ENCODE peak calls at places on chromosomes 13 and 19, in nine cellular contexts. One of them, this sample, is unnamed.

GRCh38 chr19:7595466-7596133 is at the start of gene CAMSAP3:
- DNase-seq in HAP-1: peak
- DNase-seq in uterus: no peak
- DNase-seq in choroid plexus epithelial cell: no peak
- DNase-seq in cardiac muscle cell: peak
- DNase-seq in IMR-90: no peak
- DNase-seq in WERI-Rb-1: peak
- DNase-seq in fibroblast of pulmonary artery: no peak
- DNase-seq in heart left ventricle: no peak
- DNase-seq in this sample: peak

GRCh38 chr19:19403373-19403901 is 2.0 kb upstream of the GATAD2A start:
- DNase-seq in HAP-1: no peak
- DNase-seq in uterus: no peak
- DNase-seq in choroid plexus epithelial cell: peak
- DNase-seq in cardiac muscle cell: no peak
- DNase-seq in IMR-90: peak
- DNase-seq in WERI-Rb-1: no peak
- DNase-seq in fibroblast of pulmonary artery: no peak
- DNase-seq in heart left ventricle: no peak
- DNase-seq in this sample: no peak

GRCh38 chr19:56304243-56304642 is 10.4 kb downstream of the ZSCAN5A start:
- DNase-seq in HAP-1: no peak
- DNase-seq in uterus: no peak
- DNase-seq in choroid plexus epithelial cell: no peak
- DNase-seq in cardiac muscle cell: no peak
- DNase-seq in IMR-90: no peak
- DNase-seq in WERI-Rb-1: no peak
- DNase-seq in fibroblast of pulmonary artery: no peak
- DNase-seq in heart left ventricle: no peak
- DNase-seq in this sample: no peak

GRCh38 chr19:2607712-2608601 is 94.5 kb downstream of the GNG7 start:
- DNase-seq in HAP-1: no peak
- DNase-seq in uterus: no peak
- DNase-seq in choroid plexus epithelial cell: no peak
- DNase-seq in cardiac muscle cell: no peak
- DNase-seq in IMR-90: no peak
- DNase-seq in WERI-Rb-1: no peak
- DNase-seq in fibroblast of pulmonary artery: no peak
- DNase-seq in heart left ventricle: no peak
- DNase-seq in this sample: no peak

GRCh38 chr19:35053667-35054293 is 12.3 kb downstream of the HPN start:
- DNase-seq in HAP-1: no peak
- DNase-seq in uterus: no peak
- DNase-seq in choroid plexus epithelial cell: no peak
- DNase-seq in cardiac muscle cell: no peak
- DNase-seq in IMR-90: no peak
- DNase-seq in WERI-Rb-1: no peak
- DNase-seq in fibroblast of pulmonary artery: no peak
- DNase-seq in heart left ventricle: no peak
- DNase-seq in this sample: no peak

GRCh38 chr19:50796128-50796633 is 6.0 kb downstream of the ACP4 start:
- DNase-seq in HAP-1: peak
- DNase-seq in uterus: no peak
- DNase-seq in choroid plexus epithelial cell: no peak
- DNase-seq in cardiac muscle cell: no peak
- DNase-seq in IMR-90: no peak
- DNase-seq in WERI-Rb-1: peak
- DNase-seq in fibroblast of pulmonary artery: no peak
- DNase-seq in heart left ventricle: no peak
- DNase-seq in this sample: no peak

GRCh38 chr13:25046274-25046984 is 49.5 kb upstream of the PABPC3 start:
- DNase-seq in HAP-1: no peak
- DNase-seq in uterus: no peak
- DNase-seq in choroid plexus epithelial cell: no peak
- DNase-seq in cardiac muscle cell: peak
- DNase-seq in IMR-90: no peak
- DNase-seq in WERI-Rb-1: peak
- DNase-seq in fibroblast of pulmonary artery: no peak
- DNase-seq in heart left ventricle: no peak
- DNase-seq in this sample: no peak

GRCh38 chr19:42275517-42275916 is 6.5 kb downstream of the CIC start:
- DNase-seq in HAP-1: no peak
- DNase-seq in uterus: no peak
- DNase-seq in choroid plexus epithelial cell: no peak
- DNase-seq in cardiac muscle cell: no peak
- DNase-seq in IMR-90: no peak
- DNase-seq in WERI-Rb-1: no peak
- DNase-seq in fibroblast of pulmonary artery: no peak
- DNase-seq in heart left ventricle: no peak
- DNase-seq in this sample: no peak

GRCh38 chr13:94362411-94362909 is 117.0 kb downstream of the DCT start:
- DNase-seq in HAP-1: peak
- DNase-seq in uterus: peak
- DNase-seq in choroid plexus epithelial cell: peak
- DNase-seq in cardiac muscle cell: peak
- DNase-seq in IMR-90: peak
- DNase-seq in WERI-Rb-1: peak
- DNase-seq in fibroblast of pulmonary artery: peak
- DNase-seq in heart left ventricle: peak
- DNase-seq in this sample: peak

GRCh38 chr19:56639217-56639616 is 3.7 kb upstream of the SMIM17 start:
- DNase-seq in HAP-1: peak
- DNase-seq in uterus: no peak
- DNase-seq in choroid plexus epithelial cell: peak
- DNase-seq in cardiac muscle cell: peak
- DNase-seq in IMR-90: peak
- DNase-seq in WERI-Rb-1: no peak
- DNase-seq in fibroblast of pulmonary artery: peak
- DNase-seq in heart left ventricle: no peak
- DNase-seq in this sample: peak

GRCh38 chr19:4201798-4202197 is 19.3 kb downstream of the ANKRD24 start:
- DNase-seq in HAP-1: no peak
- DNase-seq in uterus: no peak
- DNase-seq in choroid plexus epithelial cell: no peak
- DNase-seq in cardiac muscle cell: no peak
- DNase-seq in IMR-90: no peak
- DNase-seq in WERI-Rb-1: no peak
- DNase-seq in fibroblast of pulmonary artery: no peak
- DNase-seq in heart left ventricle: no peak
- DNase-seq in this sample: no peak

GRCh38 chr19:2820112-2820702 is 539 bp downstream of the ZNF554 start:
- DNase-seq in HAP-1: peak
- DNase-seq in uterus: no peak
- DNase-seq in choroid plexus epithelial cell: no peak
- DNase-seq in cardiac muscle cell: peak
- DNase-seq in IMR-90: no peak
- DNase-seq in WERI-Rb-1: no peak
- DNase-seq in fibroblast of pulmonary artery: no peak
- DNase-seq in heart left ventricle: no peak
- DNase-seq in this sample: no peak

GRCh38 chr13:99256283-99256682 is 1.9 kb downstream of the GPR18 start:
- DNase-seq in HAP-1: no peak
- DNase-seq in uterus: no peak
- DNase-seq in choroid plexus epithelial cell: peak
- DNase-seq in cardiac muscle cell: no peak
- DNase-seq in IMR-90: no peak
- DNase-seq in WERI-Rb-1: no peak
- DNase-seq in fibroblast of pulmonary artery: no peak
- DNase-seq in heart left ventricle: no peak
- DNase-seq in this sample: no peak

GRCh38 chr13:99257291-99257690 is 888 bp downstream of the GPR18 start:
- DNase-seq in HAP-1: no peak
- DNase-seq in uterus: no peak
- DNase-seq in choroid plexus epithelial cell: no peak
- DNase-seq in cardiac muscle cell: no peak
- DNase-seq in IMR-90: no peak
- DNase-seq in WERI-Rb-1: no peak
- DNase-seq in fibroblast of pulmonary artery: no peak
- DNase-seq in heart left ventricle: no peak
- DNase-seq in this sample: no peak

GRCh38 chr13:99256709-99257108 is 1.5 kb downstream of the GPR18 start:
- DNase-seq in HAP-1: no peak
- DNase-seq in uterus: no peak
- DNase-seq in choroid plexus epithelial cell: peak
- DNase-seq in cardiac muscle cell: no peak
- DNase-seq in IMR-90: peak
- DNase-seq in WERI-Rb-1: no peak
- DNase-seq in fibroblast of pulmonary artery: peak
- DNase-seq in heart left ventricle: no peak
- DNase-seq in this sample: no peak

GRCh38 chr13:99258210-99258860 is at the start of gene GPR18:
- DNase-seq in HAP-1: no peak
- DNase-seq in uterus: no peak
- DNase-seq in choroid plexus epithelial cell: no peak
- DNase-seq in cardiac muscle cell: no peak
- DNase-seq in IMR-90: peak
- DNase-seq in WERI-Rb-1: no peak
- DNase-seq in fibroblast of pulmonary artery: no peak
- DNase-seq in heart left ventricle: no peak
- DNase-seq in this sample: no peak

GRCh38 chr13:99255241-99255640 is 2.9 kb downstream of the GPR18 start:
- DNase-seq in HAP-1: no peak
- DNase-seq in uterus: no peak
- DNase-seq in choroid plexus epithelial cell: no peak
- DNase-seq in cardiac muscle cell: no peak
- DNase-seq in IMR-90: no peak
- DNase-seq in WERI-Rb-1: no peak
- DNase-seq in fibroblast of pulmonary artery: no peak
- DNase-seq in heart left ventricle: no peak
- DNase-seq in this sample: no peak
- H3K4me3 ChIP-seq in HAP-1: no peak
- H3K4me3 ChIP-seq in uterus: no peak
- H3K4me3 ChIP-seq in choroid plexus epithelial cell: no peak
- H3K4me3 ChIP-seq in cardiac muscle cell: no peak
- H3K4me3 ChIP-seq in IMR-90: no peak
- H3K4me3 ChIP-seq in WERI-Rb-1: no peak
- H3K4me3 ChIP-seq in fibroblast of pulmonary artery: no peak
- H3K4me3 ChIP-seq in heart left ventricle: no peak
- H3K4me3 ChIP-seq in this sample: no peak

DNA sequence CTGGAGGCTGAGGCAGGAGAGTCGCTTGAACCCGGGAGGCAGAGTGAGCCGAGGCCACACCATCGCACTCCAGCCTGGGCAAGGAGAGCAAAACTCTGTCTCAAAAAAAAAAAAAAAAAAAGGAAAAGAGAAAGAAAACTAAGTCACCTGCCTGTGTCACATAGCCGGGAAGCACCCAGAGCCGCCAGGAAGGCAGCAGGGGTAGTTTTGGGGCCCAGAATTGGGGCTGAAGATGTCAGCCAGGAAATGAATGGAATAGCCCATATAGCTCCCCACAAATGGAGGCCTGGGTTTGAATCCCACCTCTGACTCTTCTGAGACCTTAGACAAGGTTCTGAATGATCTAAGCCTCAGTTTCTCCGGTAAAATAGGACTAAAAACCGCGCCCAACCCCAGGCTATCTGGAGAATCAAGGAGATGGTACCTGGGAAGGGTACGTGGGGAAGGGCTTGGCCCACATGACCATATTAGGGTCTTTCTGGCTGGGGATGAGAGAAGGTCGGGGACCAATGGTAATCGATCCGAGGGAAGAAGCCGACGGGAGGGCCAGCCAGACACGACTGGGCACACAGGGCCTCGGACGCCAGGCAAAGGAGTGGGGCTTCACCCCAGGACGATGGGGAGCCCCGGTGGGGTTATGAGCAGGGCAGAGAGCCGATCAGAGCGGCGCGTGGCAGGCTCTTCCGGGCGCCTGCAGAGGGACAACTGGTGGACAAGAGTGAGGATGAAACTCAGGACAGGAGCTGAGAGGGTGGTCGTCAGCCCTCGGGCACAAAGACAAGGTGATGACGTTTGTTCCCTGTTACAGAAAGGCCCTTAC is 14.4 kb downstream of the CCDC124 start:
- DNase-seq in HAP-1: peak
- DNase-seq in uterus: no peak
- DNase-seq in choroid plexus epithelial cell: no peak
- DNase-seq in cardiac muscle cell: no peak
- DNase-seq in IMR-90: no peak
- DNase-seq in WERI-Rb-1: peak
- DNase-seq in fibroblast of pulmonary artery: no peak
- DNase-seq in heart left ventricle: no peak
- DNase-seq in this sample: no peak
- H3K4me3 ChIP-seq in HAP-1: peak
- H3K4me3 ChIP-seq in uterus: peak
- H3K4me3 ChIP-seq in choroid plexus epithelial cell: peak
- H3K4me3 ChIP-seq in cardiac muscle cell: peak
- H3K4me3 ChIP-seq in IMR-90: peak
- H3K4me3 ChIP-seq in WERI-Rb-1: peak
- H3K4me3 ChIP-seq in fibroblast of pulmonary artery: peak
- H3K4me3 ChIP-seq in heart left ventricle: peak
- H3K4me3 ChIP-seq in this sample: peak

GRCh38 chr13:113296842-113297369 is at the start of gene LAMP1:
- DNase-seq in HAP-1: peak
- DNase-seq in uterus: peak
- DNase-seq in choroid plexus epithelial cell: peak
- DNase-seq in cardiac muscle cell: peak
- DNase-seq in IMR-90: peak
- DNase-seq in WERI-Rb-1: peak
- DNase-seq in fibroblast of pulmonary artery: peak
- DNase-seq in heart left ventricle: peak
- DNase-seq in this sample: peak

GRCh38 chr13:113291129-113291528 is 5.9 kb upstream of the LAMP1 start:
- DNase-seq in HAP-1: no peak
- DNase-seq in uterus: no peak
- DNase-seq in choroid plexus epithelial cell: no peak
- DNase-seq in cardiac muscle cell: no peak
- DNase-seq in IMR-90: no peak
- DNase-seq in WERI-Rb-1: no peak
- DNase-seq in fibroblast of pulmonary artery: no peak
- DNase-seq in heart left ventricle: no peak
- DNase-seq in this sample: no peak

GRCh38 chr13:113288880-113289279 is 8.2 kb upstream of the LAMP1 start:
- DNase-seq in HAP-1: no peak
- DNase-seq in uterus: no peak
- DNase-seq in choroid plexus epithelial cell: no peak
- DNase-seq in cardiac muscle cell: no peak
- DNase-seq in IMR-90: no peak
- DNase-seq in WERI-Rb-1: no peak
- DNase-seq in fibroblast of pulmonary artery: no peak
- DNase-seq in heart left ventricle: no peak
- DNase-seq in this sample: no peak

GRCh38 chr13:113297370-113297871 is 382 bp downstream of the LAMP1 start:
- DNase-seq in HAP-1: peak
- DNase-seq in uterus: peak
- DNase-seq in choroid plexus epithelial cell: peak
- DNase-seq in cardiac muscle cell: no peak
- DNase-seq in IMR-90: no peak
- DNase-seq in WERI-Rb-1: peak
- DNase-seq in fibroblast of pulmonary artery: peak
- DNase-seq in heart left ventricle: peak
- DNase-seq in this sample: no peak

GRCh38 chr13:113291997-113292862 is 4.8 kb upstream of the LAMP1 start:
- DNase-seq in HAP-1: peak
- DNase-seq in uterus: no peak
- DNase-seq in choroid plexus epithelial cell: peak
- DNase-seq in cardiac muscle cell: peak
- DNase-seq in IMR-90: peak
- DNase-seq in WERI-Rb-1: peak
- DNase-seq in fibroblast of pulmonary artery: no peak
- DNase-seq in heart left ventricle: no peak
- DNase-seq in this sample: no peak
- H3K4me3 ChIP-seq in HAP-1: peak
- H3K4me3 ChIP-seq in uterus: no peak
- H3K4me3 ChIP-seq in choroid plexus epithelial cell: peak
- H3K4me3 ChIP-seq in cardiac muscle cell: no peak
- H3K4me3 ChIP-seq in IMR-90: peak
- H3K4me3 ChIP-seq in WERI-Rb-1: peak
- H3K4me3 ChIP-seq in fibroblast of pulmonary artery: peak
- H3K4me3 ChIP-seq in heart left ventricle: peak
- H3K4me3 ChIP-seq in this sample: no peak

GRCh38 chr19:38417544-38418506 is 8.2 kb downstream of the RASGRP4 start:
- DNase-seq in HAP-1: peak
- DNase-seq in uterus: peak
- DNase-seq in choroid plexus epithelial cell: no peak
- DNase-seq in cardiac muscle cell: peak
- DNase-seq in IMR-90: no peak
- DNase-seq in WERI-Rb-1: no peak
- DNase-seq in fibroblast of pulmonary artery: no peak
- DNase-seq in heart left ventricle: peak
- DNase-seq in this sample: no peak
- H3K4me3 ChIP-seq in HAP-1: peak
- H3K4me3 ChIP-seq in uterus: no peak
- H3K4me3 ChIP-seq in choroid plexus epithelial cell: no peak
- H3K4me3 ChIP-seq in cardiac muscle cell: peak
- H3K4me3 ChIP-seq in IMR-90: no peak
- H3K4me3 ChIP-seq in WERI-Rb-1: no peak
- H3K4me3 ChIP-seq in fibroblast of pulmonary artery: no peak
- H3K4me3 ChIP-seq in heart left ventricle: peak
- H3K4me3 ChIP-seq in this sample: no peak

This sample was measured in LNCaP clone FGC.